ENCODE peak calls at places on chromosome 12, in five cellular contexts. One of them, this sample, is unnamed.

GRCh38 chr12:121981456-121981855 is 40.2 kb upstream of the BCL7A start:
- DNase-seq in K562: no peak
- DNase-seq in SK-N-SH: no peak
- DNase-seq in IMR-90: no peak
- DNase-seq in HepG2: no peak
- DNase-seq in this sample: no peak

GRCh38 chr12:75404231-75404630 is 13.3 kb downstream of the GLIPR1L2 start:
- DNase-seq in K562: no peak
- DNase-seq in SK-N-SH: no peak
- DNase-seq in IMR-90: no peak
- DNase-seq in HepG2: no peak
- DNase-seq in this sample: no peak

GRCh38 chr12:130933269-130933995 is 20.3 kb upstream of the ADGRD1 start:
- DNase-seq in K562: no peak
- DNase-seq in SK-N-SH: no peak
- DNase-seq in IMR-90: no peak
- DNase-seq in HepG2: no peak
- DNase-seq in this sample: no peak

GRCh38 chr12:3453947-3454675 is 36.9 kb upstream of the PRMT8 start:
- DNase-seq in K562: no peak
- DNase-seq in SK-N-SH: no peak
- DNase-seq in IMR-90: peak
- DNase-seq in HepG2: no peak
- DNase-seq in this sample: no peak

GRCh38 chr12:127293507-127294310 is 973.3 kb upstream of the TMEM132C start:
- DNase-seq in K562: peak
- DNase-seq in SK-N-SH: peak
- DNase-seq in IMR-90: peak
- DNase-seq in HepG2: no peak
- DNase-seq in this sample: no peak

GRCh38 chr12:64611430-64612286 is 1.4 kb downstream of the RASSF3 start:
- DNase-seq in K562: no peak
- DNase-seq in SK-N-SH: peak
- DNase-seq in IMR-90: peak
- DNase-seq in HepG2: no peak
- DNase-seq in this sample: no peak

GRCh38 chr12:64059685-64060084 is 162.4 kb downstream of the KICS2 start:
- DNase-seq in K562: no peak
- DNase-seq in SK-N-SH: no peak
- DNase-seq in IMR-90: no peak
- DNase-seq in HepG2: no peak
- DNase-seq in this sample: no peak

GRCh38 chr12:28247806-28248205 is 57.5 kb downstream of the CCDC91 start:
- DNase-seq in K562: no peak
- DNase-seq in SK-N-SH: no peak
- DNase-seq in IMR-90: no peak
- DNase-seq in HepG2: no peak
- DNase-seq in this sample: no peak

GRCh38 chr12:80707126-80707829 is at the start of gene MYF6:
- DNase-seq in K562: no peak
- DNase-seq in SK-N-SH: no peak
- DNase-seq in IMR-90: no peak
- DNase-seq in HepG2: no peak
- DNase-seq in this sample: no peak

GRCh38 chr12:18139989-18140596 is 50.1 kb upstream of the RERGL start:
- DNase-seq in K562: peak
- DNase-seq in SK-N-SH: no peak
- DNase-seq in IMR-90: peak
- DNase-seq in HepG2: peak
- DNase-seq in this sample: no peak

GRCh38 chr12:4829161-4829792 is 80.4 kb upstream of the KCNA1 start:
- DNase-seq in K562: no peak
- DNase-seq in SK-N-SH: no peak
- DNase-seq in IMR-90: no peak
- DNase-seq in HepG2: no peak
- DNase-seq in this sample: peak

GRCh38 chr12:85445060-85445938 is 165.3 kb downstream of the ALX1 start:
- DNase-seq in K562: no peak
- DNase-seq in SK-N-SH: peak
- DNase-seq in IMR-90: no peak
- DNase-seq in HepG2: no peak
- DNase-seq in this sample: no peak

GRCh38 chr12:70571029-70571428 is 66.2 kb downstream of the PTPRB start:
- DNase-seq in K562: no peak
- DNase-seq in SK-N-SH: no peak
- DNase-seq in IMR-90: no peak
- DNase-seq in HepG2: no peak
- DNase-seq in this sample: no peak

GRCh38 chr12:121858662-121859572 is at the start of gene HPD:
- DNase-seq in K562: no peak
- DNase-seq in SK-N-SH: no peak
- DNase-seq in IMR-90: peak
- DNase-seq in HepG2: peak
- DNase-seq in this sample: no peak

GRCh38 chr12:52004042-52004648 is 2.6 kb upstream of the TAMALIN start:
- DNase-seq in K562: peak
- DNase-seq in SK-N-SH: peak
- DNase-seq in IMR-90: peak
- DNase-seq in HepG2: peak
- DNase-seq in this sample: no peak

GRCh38 chr12:122527478-122527944 is 462 bp downstream of the KNTC1 start:
- DNase-seq in K562: peak
- DNase-seq in SK-N-SH: peak
- DNase-seq in IMR-90: peak
- DNase-seq in HepG2: no peak
- DNase-seq in this sample: no peak

GRCh38 chr12:31531908-31532307 is 59.0 kb downstream of the DENND5B start:
- DNase-seq in K562: no peak
- DNase-seq in SK-N-SH: no peak
- DNase-seq in IMR-90: no peak
- DNase-seq in HepG2: no peak
- DNase-seq in this sample: no peak

GRCh38 chr12:33438890-33439586 is 581 bp downstream of the SYT10 start:
- DNase-seq in K562: peak
- DNase-seq in SK-N-SH: peak
- DNase-seq in IMR-90: no peak
- DNase-seq in HepG2: no peak
- DNase-seq in this sample: no peak

GRCh38 chr12:45105996-45106395 is 55.1 kb upstream of the DBX2 start:
- DNase-seq in K562: no peak
- DNase-seq in SK-N-SH: no peak
- DNase-seq in IMR-90: no peak
- DNase-seq in HepG2: no peak
- DNase-seq in this sample: no peak

GRCh38 chr12:124517260-124518050 is 50.0 kb downstream of the NCOR2 start:
- DNase-seq in K562: no peak
- DNase-seq in SK-N-SH: peak
- DNase-seq in IMR-90: peak
- DNase-seq in HepG2: no peak
- DNase-seq in this sample: no peak

GRCh38 chr12:14403711-14404164 is 38.3 kb downstream of the ATF7IP start:
- DNase-seq in K562: peak
- DNase-seq in SK-N-SH: peak
- DNase-seq in IMR-90: peak
- DNase-seq in HepG2: no peak
- DNase-seq in this sample: peak

GRCh38 chr12:114834621-114835020 is 150.6 kb upstream of the TBX3 start:
- DNase-seq in K562: no peak
- DNase-seq in SK-N-SH: no peak
- DNase-seq in IMR-90: peak
- DNase-seq in HepG2: no peak
- DNase-seq in this sample: no peak

GRCh38 chr12:65867428-65867827 is 43.1 kb downstream of the HMGA2 start:
- DNase-seq in K562: no peak
- DNase-seq in SK-N-SH: no peak
- DNase-seq in IMR-90: peak
- DNase-seq in HepG2: no peak
- DNase-seq in this sample: no peak

DNA sequence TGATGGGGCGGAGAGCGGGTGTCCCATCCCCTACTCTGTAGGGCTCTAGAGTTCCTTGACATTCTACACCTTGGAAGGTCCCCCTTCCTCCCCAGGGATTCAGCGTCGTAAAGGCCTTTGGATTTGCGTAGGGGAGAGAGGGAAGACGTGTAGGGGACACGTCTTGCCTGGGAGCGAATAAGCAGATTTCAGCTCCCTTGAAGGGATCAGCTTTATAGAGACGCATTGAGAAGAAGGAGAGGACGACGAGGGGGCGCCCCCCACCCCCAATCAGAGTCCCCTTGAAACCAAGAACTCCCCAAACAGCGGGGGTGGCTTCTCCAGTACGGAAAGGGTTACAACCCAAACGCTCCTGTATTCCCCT is 324 bp downstream of the CALCOCO1 start:
- DNase-seq in K562: peak
- DNase-seq in SK-N-SH: no peak
- DNase-seq in IMR-90: peak
- DNase-seq in HepG2: no peak
- DNase-seq in this sample: no peak
- TF ChIP-seq MXI1 in K562: no peak
- TF ChIP-seq MXI1 in SK-N-SH: no peak
- TF ChIP-seq MXI1 in IMR-90: no peak
- TF ChIP-seq MXI1 in HepG2: no peak
- TF ChIP-seq MXI1 in this sample: no peak

GRCh38 chr12:79298511-79298910 is 392.3 kb downstream of the PAWR start:
- DNase-seq in K562: no peak
- DNase-seq in SK-N-SH: no peak
- DNase-seq in IMR-90: peak
- DNase-seq in HepG2: no peak
- DNase-seq in this sample: no peak

GRCh38 chr12:79295572-79295971 is 395.2 kb downstream of the PAWR start:
- DNase-seq in K562: no peak
- DNase-seq in SK-N-SH: peak
- DNase-seq in IMR-90: no peak
- DNase-seq in HepG2: no peak
- DNase-seq in this sample: no peak

GRCh38 chr12:79294590-79294989 is 396.2 kb downstream of the PAWR start:
- DNase-seq in K562: no peak
- DNase-seq in SK-N-SH: no peak
- DNase-seq in IMR-90: no peak
- DNase-seq in HepG2: no peak
- DNase-seq in this sample: no peak

GRCh38 chr12:79296871-79297270 is 393.9 kb downstream of the PAWR start:
- DNase-seq in K562: no peak
- DNase-seq in SK-N-SH: no peak
- DNase-seq in IMR-90: no peak
- DNase-seq in HepG2: no peak
- DNase-seq in this sample: no peak

DNA sequence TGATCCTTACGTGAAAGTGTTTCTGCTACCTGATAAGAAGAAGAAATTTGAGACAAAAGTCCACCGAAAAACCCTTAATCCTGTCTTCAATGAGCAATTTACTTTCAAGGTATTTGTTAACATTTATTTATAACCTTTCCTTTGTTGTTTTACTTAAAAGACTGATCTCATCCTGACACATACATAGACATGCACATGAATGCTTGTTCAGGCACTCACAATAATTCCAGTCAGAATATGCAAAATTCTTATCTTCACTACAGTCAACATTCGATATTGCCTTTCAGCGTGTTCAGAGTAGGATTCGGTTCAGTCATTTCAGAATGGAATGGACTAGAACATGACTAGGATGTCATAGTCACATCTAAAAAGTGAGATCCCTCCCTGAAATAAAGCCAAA is 394.6 kb downstream of the PAWR start:
- DNase-seq in K562: no peak
- DNase-seq in SK-N-SH: no peak
- DNase-seq in IMR-90: peak
- DNase-seq in HepG2: no peak
- DNase-seq in this sample: no peak
- TF ChIP-seq MXI1 in K562: no peak
- TF ChIP-seq MXI1 in SK-N-SH: no peak
- TF ChIP-seq MXI1 in IMR-90: no peak
- TF ChIP-seq MXI1 in HepG2: no peak
- TF ChIP-seq MXI1 in this sample: no peak

GRCh38 chr12:11877869-11878780 is 192.6 kb upstream of the BCL2L14 start:
- DNase-seq in K562: no peak
- DNase-seq in SK-N-SH: peak
- DNase-seq in IMR-90: peak
- DNase-seq in HepG2: no peak
- DNase-seq in this sample: no peak

GRCh38 chr12:11876301-11876700 is 194.4 kb upstream of the BCL2L14 start:
- DNase-seq in K562: no peak
- DNase-seq in SK-N-SH: no peak
- DNase-seq in IMR-90: no peak
- DNase-seq in HepG2: no peak
- DNase-seq in this sample: no peak

GRCh38 chr12:11877102-11877826 is 193.5 kb upstream of the BCL2L14 start:
- DNase-seq in K562: no peak
- DNase-seq in SK-N-SH: no peak
- DNase-seq in IMR-90: no peak
- DNase-seq in HepG2: no peak
- DNase-seq in this sample: no peak

GRCh38 chr12:11872055-11872454 is 198.7 kb upstream of the BCL2L14 start:
- DNase-seq in K562: no peak
- DNase-seq in SK-N-SH: no peak
- DNase-seq in IMR-90: no peak
- DNase-seq in HepG2: no peak
- DNase-seq in this sample: no peak

GRCh38 chr12:11875414-11875935 is 195.3 kb upstream of the BCL2L14 start:
- DNase-seq in K562: no peak
- DNase-seq in SK-N-SH: no peak
- DNase-seq in IMR-90: no peak
- DNase-seq in HepG2: no peak
- DNase-seq in this sample: no peak
- TF ChIP-seq MXI1 in K562: no peak
- TF ChIP-seq MXI1 in SK-N-SH: no peak
- TF ChIP-seq MXI1 in IMR-90: no peak
- TF ChIP-seq MXI1 in HepG2: no peak
- TF ChIP-seq MXI1 in this sample: no peak

DNA sequence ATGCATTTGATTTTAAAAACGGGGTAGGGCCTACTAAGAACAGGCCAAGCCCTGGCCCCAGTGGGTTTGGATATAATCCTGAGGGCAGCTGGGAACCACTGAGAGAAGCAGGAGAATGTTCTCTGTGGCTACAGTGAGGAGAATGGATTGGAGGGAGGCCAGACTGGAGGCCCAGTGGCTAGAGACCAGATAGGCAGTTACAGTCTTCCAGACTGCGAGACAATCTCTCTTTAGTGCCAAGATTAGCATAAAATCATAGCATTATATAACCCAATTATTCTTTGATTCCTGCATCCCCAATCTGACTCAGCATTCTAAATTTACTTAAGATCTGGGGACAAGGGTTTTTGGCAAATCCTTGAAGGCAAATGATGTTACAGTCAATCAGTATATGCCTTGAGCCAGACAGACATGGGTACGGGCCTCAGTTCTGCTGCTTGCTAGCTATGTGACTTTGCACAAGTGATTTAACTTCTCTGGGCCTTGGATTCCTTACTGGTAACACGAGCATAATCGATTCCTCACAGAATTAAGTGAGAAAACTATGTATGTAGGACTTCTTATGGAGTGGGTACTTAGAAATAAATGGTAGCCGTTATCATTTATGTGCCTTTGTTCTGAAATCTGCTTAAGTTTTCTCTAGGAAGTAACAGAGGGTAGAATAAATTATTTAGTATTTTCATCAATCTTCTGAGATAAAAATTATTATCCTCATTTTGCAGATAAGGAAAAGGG is 18.3 kb downstream of the NINJ2 start:
- DNase-seq in K562: no peak
- DNase-seq in SK-N-SH: no peak
- DNase-seq in IMR-90: no peak
- DNase-seq in HepG2: no peak
- DNase-seq in this sample: no peak
- TF ChIP-seq MXI1 in K562: no peak
- TF ChIP-seq MXI1 in SK-N-SH: no peak
- TF ChIP-seq MXI1 in IMR-90: no peak
- TF ChIP-seq MXI1 in HepG2: no peak
- TF ChIP-seq MXI1 in this sample: no peak